ENCODE peak calls at places on chromosomes 5 and 9, in five cellular contexts. D is BJ, A is IMR-90, W is fibroblast of pulmonary artery, H is mucosa of gallbladder. X is an unnamed sample.
A peak's percentile ranks its signal among the peaks of the same experiment; 100 is the strongest.

GRCh38 chr5:60649288-60649917 is 50.6 kb downstream of the DEPDC1B start:
- DNase-seq in D (no peak), A (peak; percentile 51), W (peak; percentile 60), H (no peak), X (no peak)

GRCh38 chr9:89743216-89743575 is 138.4 kb downstream of the GADD45G start:
- DNase-seq in D (no peak), A (no peak), W (no peak), H (no peak), X (no peak)

GRCh38 chr5:132405646-132406045 is 36.1 kb downstream of the SLC22A5 start:
- DNase-seq in D (no peak), A (no peak), W (no peak), H (no peak), X (no peak)

GRCh38 chr5:178328826-178329225 is 96.2 kb upstream of the PHYKPL start:
- DNase-seq in D (no peak), A (no peak), W (no peak), H (no peak), X (no peak)

GRCh38 chr9:107007981-107008380 is 145.0 kb downstream of the ZNF462 start:
- DNase-seq in D (no peak), A (no peak), W (no peak), H (no peak), X (no peak)

GRCh38 chr5:161306354-161306990 is 240.1 kb downstream of the GABRB2 start:
- DNase-seq in D (no peak), A (no peak), W (no peak), H (no peak), X (no peak)

GRCh38 chr5:171571663-171572062 is 152.2 kb downstream of the FGF18 start:
- DNase-seq in D (no peak), A (peak; percentile 42), W (peak; percentile 36), H (no peak), X (no peak)

GRCh38 chr5:137207023-137207760 is 291.9 kb downstream of the SPOCK1 start:
- DNase-seq in D (no peak), A (no peak), W (no peak), H (peak; percentile 40), X (no peak)

GRCh38 chr9:92138157-92138959 is 23.1 kb upstream of the SPTLC1 start:
- DNase-seq in D (no peak), A (peak; percentile 55), W (peak; percentile 62), H (peak; percentile 58), X (no peak)

GRCh38 chr9:93094294-93095204 is 1.5 kb upstream of the CARD19 start:
- DNase-seq in D (no peak), A (no peak), W (no peak), H (peak; percentile 60), X (peak; percentile 70)

X was measured in ureter.